ENCODE peak calls at places on chromosomes 11 and 22, in eight cellular contexts. T is prostate gland, E is cardiac fibroblast, B is coronary artery, C is HCT116, N is body of pancreas, V is spleen, R is choroid plexus epithelial cell. L is an unnamed sample.

GRCh38 chr11:18080451-18080850 is 25.4 kb downstream of the SAAL1 start:
- DNase-seq in T (no peak), E (no peak), B (no peak), C (no peak), N (no peak), V (no peak), R (no peak), L (no peak)

GRCh38 chr11:64080390-64080789 is 44.7 kb downstream of the FLRT1 start:
- DNase-seq in T (no peak), E (no peak), B (no peak), C (no peak), N (no peak), V (no peak), R (no peak), L (no peak)

GRCh38 chr11:102151784-102152525 is 41.7 kb downstream of the YAP1 start:
- DNase-seq in T (no peak), E (no peak), B (no peak), C (no peak), N (no peak), V (no peak), R (no peak), L (no peak)

GRCh38 chr11:11731311-11732083 is 109.7 kb upstream of the GALNT18 start:
- DNase-seq in T (no peak), E (peak; percentile 65), B (no peak), C (peak; percentile 68), N (no peak), V (no peak), R (peak; percentile 38), L (no peak)

GRCh38 chr11:74310857-74311256 is 583 bp downstream of the P4HA3 start:
- DNase-seq in T (no peak), E (no peak), B (no peak), C (no peak), N (no peak), V (no peak), R (no peak), L (no peak)

GRCh38 chr11:69000831-69001245 is 12.2 kb downstream of the MRGPRF start:
- DNase-seq in T (no peak), E (peak; percentile 79), B (peak; percentile 92), C (peak; percentile 27), N (no peak), V (peak; percentile 36), R (peak; percentile 74), L (no peak)

GRCh38 chr11:59437770-59438169 is 1.5 kb downstream of the OR5A1 start:
- DNase-seq in T (no peak), E (no peak), B (no peak), C (no peak), N (no peak), V (no peak), R (no peak), L (no peak)

GRCh38 chr11:83571301-83571700 is 285.1 kb upstream of the CCDC90B start:
- DNase-seq in T (no peak), E (peak; percentile 18), B (no peak), C (no peak), N (no peak), V (no peak), R (peak; percentile 38), L (no peak)

GRCh38 chr11:69651834-69652620 is 11.1 kb downstream of the CCND1 start:
- DNase-seq in T (no peak), E (no peak), B (no peak), C (no peak), N (no peak), V (peak; percentile 47), R (no peak), L (no peak)

GRCh38 chr11:78044706-78045105 is 19.0 kb upstream of the THRSP start:
- DNase-seq in T (no peak), E (no peak), B (no peak), C (no peak), N (peak; percentile 85), V (no peak), R (no peak), L (no peak)

GRCh38 chr11:60629399-60629798 is 70.0 kb upstream of the MS4A8 start:
- DNase-seq in T (no peak), E (no peak), B (no peak), C (no peak), N (no peak), V (no peak), R (no peak), L (no peak)

GRCh38 chr11:60625262-60625661 is 74.2 kb upstream of the MS4A8 start:
- DNase-seq in T (peak; percentile 39), E (peak; percentile 65), B (no peak), C (peak; percentile 53), N (peak; percentile 59), V (no peak), R (peak; percentile 53), L (peak; percentile 40)
- TF ChIP-seq CTCF in T (no peak), E (peak; percentile 27), B (no peak), C (peak; percentile 66), N (no peak), V (no peak), R (peak; percentile 44), L (peak; percentile 24)

GRCh38 chr11:118914178-118914918 is 11.4 kb downstream of the BCL9L start:
- DNase-seq in T (peak; percentile 75), E (no peak), B (peak; percentile 72), C (no peak), N (peak; percentile 65), V (peak; percentile 95), R (no peak), L (peak; percentile 71)

GRCh38 chr11:118911880-118912741 is 13.6 kb downstream of the BCL9L start:
- DNase-seq in T (peak; percentile 86), E (peak; percentile 92), B (peak; percentile 97), C (peak; percentile 96), N (peak; percentile 59), V (peak; percentile 82), R (peak; percentile 93), L (peak; percentile 49)

GRCh38 chr11:118913411-118914125 is 12.2 kb downstream of the BCL9L start:
- DNase-seq in T (no peak), E (no peak), B (no peak), C (no peak), N (peak; percentile 15), V (peak; percentile 86), R (no peak), L (no peak)

GRCh38 chr11:118911113-118911879 is 14.4 kb downstream of the BCL9L start:
- DNase-seq in T (no peak), E (peak; percentile 48), B (no peak), C (no peak), N (no peak), V (peak; percentile 80), R (peak; percentile 77), L (no peak)

GRCh38 chr11:118912742-118913410 is 12.8 kb downstream of the BCL9L start:
- DNase-seq in T (no peak), E (peak; percentile 40), B (no peak), C (no peak), N (no peak), V (peak; percentile 77), R (no peak), L (peak; percentile 63)
- H3K4me3 ChIP-seq in T (no peak overlapping the region), E (no peak overlapping the region), B (peak overlapping the region; percentile 82), C (peak overlapping the region; percentile 58), N (no peak overlapping the region), V (peak overlapping the region; percentile 55), R (no peak overlapping the region), L (peak overlapping the region; percentile 16)

DNA sequence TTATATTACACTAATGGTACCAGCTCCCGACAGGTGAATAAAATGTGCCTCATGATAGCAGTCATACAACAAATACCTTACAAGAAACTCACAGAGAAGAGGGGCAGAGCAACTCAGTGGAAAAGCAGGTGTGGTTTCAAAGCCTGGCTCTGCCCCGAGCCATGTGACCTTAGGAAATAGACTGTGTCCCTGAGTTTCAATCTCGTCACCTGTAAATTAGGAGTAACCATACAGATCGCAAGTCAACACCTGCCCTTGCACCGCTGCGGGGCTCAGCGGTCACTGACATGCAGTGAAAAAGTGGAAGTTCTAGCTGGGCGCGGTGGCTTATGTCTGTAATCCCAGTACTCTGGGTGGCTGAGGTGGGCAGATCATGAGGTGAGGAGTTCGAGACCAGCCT is 11.9 kb upstream of the MRTFA start:
- DNase-seq in T (no peak), E (no peak), B (no peak), C (no peak), N (no peak), V (peak; percentile 40), R (no peak), L (no peak)
- TF ChIP-seq CTCF in T (no peak), E (no peak), B (no peak), C (no peak), N (no peak), V (no peak), R (no peak), L (no peak)

GRCh38 chr11:60977224-60977623 is 5.7 kb downstream of the CD6 start:
- DNase-seq in T (no peak), E (no peak), B (no peak), C (no peak), N (no peak), V (no peak), R (no peak), L (no peak)
- H3K4me3 ChIP-seq in T (no peak overlapping the region), E (no peak overlapping the region), B (no peak overlapping the region), C (no peak overlapping the region), N (no peak overlapping the region), V (no peak overlapping the region), R (no peak overlapping the region), L (no peak overlapping the region)

GRCh38 chr11:43802509-43802908 is 78.1 kb upstream of the ALKBH3 start:
- DNase-seq in T (no peak), E (peak; percentile 16), B (no peak), C (no peak), N (no peak), V (no peak), R (peak; percentile 56), L (no peak)
- TF ChIP-seq CTCF in T (no peak), E (peak; percentile 45), B (no peak), C (peak; percentile 48), N (no peak), V (no peak), R (peak; percentile 74), L (peak; percentile 12)

GRCh38 chr22:19448739-19449421 is 1.4 kb upstream of the C22orf39 start:
- DNase-seq in T (no peak), E (no peak), B (no peak), C (no peak), N (no peak), V (no peak), R (no peak), L (peak; percentile 77)
- H3K4me3 ChIP-seq in T (peak overlapping the region; percentile 71), E (no peak overlapping the region), B (no peak overlapping the region), C (no peak overlapping the region), N (no peak overlapping the region), V (peak overlapping the region; percentile 84), R (no peak overlapping the region), L (peak overlapping the region; percentile 72)